ENCODE peak calls at places on chromosomes 16 and 17, in nine cellular contexts. A is stomach, Y is SK-N-SH, J is prostate gland, K is GM23338, N is HL-60, E is Panc1, R is transverse colon, H is GM12878. M is an unnamed sample.
A peak's percentile ranks its signal among the peaks of the same experiment; 100 is the strongest.

GRCh38 chr17:32349503-32349853 is 479 bp upstream of the ZNF207 start:
- DNase-seq in A (no peak), Y (peak; percentile 27), J (peak; percentile 41), K (peak; percentile 27), N (no peak), E (no peak), R (peak; percentile 27), H (no peak), M (no peak)

GRCh38 chr16:55490301-55490700 is 11.3 kb downstream of the MMP2 start:
- DNase-seq in A (no peak), Y (no peak), J (no peak), K (no peak), N (no peak), E (no peak), R (no peak), H (no peak), M (peak; percentile 87)

GRCh38 chr17:50533720-50534148 is 1.2 kb downstream of the EPN3 start:
- DNase-seq in A (peak; percentile 97), Y (peak; percentile 90), J (peak; percentile 66), K (peak; percentile 53), N (no peak), E (no peak), R (peak; percentile 81), H (no peak), M (no peak)

GRCh38 chr16:74372369-74372768 is 3.7 kb upstream of the NPIPB15 start:
- DNase-seq in A (no peak), Y (peak; percentile 6), J (no peak), K (no peak), N (no peak), E (no peak), R (no peak), H (no peak), M (no peak)

GRCh38 chr17:41393826-41394225 is 3.6 kb downstream of the KRT31 start:
- DNase-seq in A (no peak), Y (no peak), J (no peak), K (no peak), N (no peak), E (no peak), R (no peak), H (no peak), M (no peak)

GRCh38 chr16:51276335-51276734 is 125.3 kb upstream of the SALL1 start:
- DNase-seq in A (no peak), Y (no peak), J (no peak), K (no peak), N (no peak), E (peak; percentile 12), R (no peak), H (no peak), M (no peak)

GRCh38 chr16:88530858-88531203 is 39.4 kb upstream of the ZC3H18 start:
- DNase-seq in A (no peak), Y (no peak), J (no peak), K (no peak), N (no peak), E (no peak), R (no peak), H (no peak), M (no peak)

GRCh38 chr16:81431554-81432353 is 12.9 kb upstream of the CMIP start:
- DNase-seq in A (no peak), Y (no peak), J (no peak), K (no peak), N (no peak), E (no peak), R (no peak), H (no peak), M (peak; percentile 89)

GRCh38 chr17:11816409-11816808 is 180.9 kb downstream of the ZNF18 start:
- DNase-seq in A (no peak), Y (no peak), J (no peak), K (no peak), N (no peak), E (no peak), R (no peak), H (no peak), M (no peak)

GRCh38 chr16:86757704-86758040 is 179.3 kb downstream of the FOXL1 start:
- DNase-seq in A (no peak), Y (no peak), J (no peak), K (no peak), N (no peak), E (no peak), R (no peak), H (no peak), M (no peak)
- H3K27me3 ChIP-seq in A (no peaks in the 10 kb centered on the region), Y (no peaks in the 10 kb centered on the region), J (peaks cover 11% of the 10 kb centered on the region), K (peaks cover 9% of the 10 kb centered on the region), N (no peaks in the 10 kb centered on the region), E (no peaks in the 10 kb centered on the region), R (peaks cover 69% of the 10 kb centered on the region), H (peaks cover 2% of the 10 kb centered on the region), M (no peaks in the 10 kb centered on the region)

GRCh38 chr17:63082952-63083351 is 116.9 kb downstream of the TANC2 start:
- DNase-seq in A (no peak), Y (no peak), J (no peak), K (no peak), N (no peak), E (no peak), R (no peak), H (no peak), M (no peak)
- TF ChIP-seq POLR2AphosphoS5 in A (no peak), Y (no peak), J (no peak), K (no peak), N (no peak), E (no peak), R (no peak), H (no peak), M (no peak)

GRCh38 chr17:38797091-38797490 is 2.3 kb downstream of the PIP4K2B start:
- DNase-seq in A (no peak), Y (no peak), J (no peak), K (no peak), N (no peak), E (no peak), R (no peak), H (no peak), M (no peak)
- H3K4me3 ChIP-seq in A (no peak overlapping the region), Y (no peak overlapping the region), J (no peak overlapping the region), K (no peak overlapping the region), N (no peak overlapping the region), E (no peak overlapping the region), R (no peak overlapping the region), H (peak overlapping the region; percentile 18), M (peak overlapping the region; percentile 98)

GRCh38 chr17:61447358-61447757 is 4.9 kb upstream of the TBX4 start:
- DNase-seq in A (no peak), Y (no peak), J (no peak), K (no peak), N (no peak), E (no peak), R (no peak), H (no peak), M (no peak)
- H3K27me3 ChIP-seq in A (peaks cover 15% of the 10 kb centered on the region), Y (no peaks in the 10 kb centered on the region), J (peaks cover under 1% of the 10 kb centered on the region), K (peaks cover 67% of the 10 kb centered on the region), N (peaks cover 34% of the 10 kb centered on the region), E (no peaks in the 10 kb centered on the region), R (peaks cover 87% of the 10 kb centered on the region), H (peaks cover 15% of the 10 kb centered on the region), M (peaks cover 5% of the 10 kb centered on the region)

M was measured in vagina.